ENCODE peak calls at places on chromosome 10, in four cellular contexts. U, I, A and K are unnamed samples.

GRCh38 chr10:60883187-60883586 is 60.8 kb downstream of the RHOBTB1 start:
- DNase-seq in U (peak; percentile 37), I (no peak), A (peak; percentile 50), K (no peak)

GRCh38 chr10:119252051-119252465 is 44.7 kb downstream of the GRK5 start:
- DNase-seq in U (no peak), I (no peak), A (no peak), K (no peak)

GRCh38 chr10:30368065-30368718 is 19.1 kb upstream of the MTPAP start:
- DNase-seq in U (no peak), I (no peak), A (no peak), K (no peak)

GRCh38 chr10:114282526-114282925 is 43.5 kb downstream of the VWA2 start:
- DNase-seq in U (no peak), I (peak; percentile 28), A (no peak), K (no peak)

GRCh38 chr10:123306290-123306689 is 152.1 kb downstream of the BUB3 start:
- DNase-seq in U (no peak), I (no peak), A (no peak), K (no peak)

GRCh38 chr10:74640134-74640533 is 186.3 kb upstream of the KAT6B start:
- DNase-seq in U (no peak), I (no peak), A (no peak), K (no peak)

GRCh38 chr10:132122097-132122861 is 56.5 kb downstream of the JAKMIP3 start:
- DNase-seq in U (no peak), I (peak; percentile 43), A (no peak), K (no peak)

GRCh38 chr10:125148021-125148439 is 12.3 kb downstream of the CTBP2 start:
- DNase-seq in U (peak; percentile 57), I (no peak), A (peak; percentile 45), K (no peak)

GRCh38 chr10:125788156-125789034 is 12.8 kb upstream of the MMP21 start:
- DNase-seq in U (no peak), I (no peak), A (peak; percentile 42), K (no peak)

GRCh38 chr10:16995867-16996529 is 133.6 kb downstream of the CUBN start:
- DNase-seq in U (no peak), I (no peak), A (no peak), K (no peak)

GRCh38 chr10:103890688-103891087 is 27.3 kb downstream of the STN1 start:
- DNase-seq in U (no peak), I (no peak), A (no peak), K (no peak)

GRCh38 chr10:31321396-31321941 is 2.5 kb downstream of the ZEB1 start:
- DNase-seq in U (no peak), I (no peak), A (no peak), K (no peak)

GRCh38 chr10:109820620-109821405 is 102.5 kb downstream of the XPNPEP1 start:
- DNase-seq in U (no peak), I (no peak), A (no peak), K (no peak)

GRCh38 chr10:63264852-63265617 is 131.9 kb downstream of the NRBF2 start:
- DNase-seq in U (peak; percentile 56), I (no peak), A (peak; percentile 71), K (no peak)

GRCh38 chr10:77231375-77231774 is 406.2 kb downstream of the KCNMA1 start:
- DNase-seq in U (no peak), I (no peak), A (no peak), K (no peak)

GRCh38 chr10:127414024-127414423 is 135.1 kb upstream of the NPS start:
- DNase-seq in U (no peak), I (no peak), A (no peak), K (no peak)

DNA sequence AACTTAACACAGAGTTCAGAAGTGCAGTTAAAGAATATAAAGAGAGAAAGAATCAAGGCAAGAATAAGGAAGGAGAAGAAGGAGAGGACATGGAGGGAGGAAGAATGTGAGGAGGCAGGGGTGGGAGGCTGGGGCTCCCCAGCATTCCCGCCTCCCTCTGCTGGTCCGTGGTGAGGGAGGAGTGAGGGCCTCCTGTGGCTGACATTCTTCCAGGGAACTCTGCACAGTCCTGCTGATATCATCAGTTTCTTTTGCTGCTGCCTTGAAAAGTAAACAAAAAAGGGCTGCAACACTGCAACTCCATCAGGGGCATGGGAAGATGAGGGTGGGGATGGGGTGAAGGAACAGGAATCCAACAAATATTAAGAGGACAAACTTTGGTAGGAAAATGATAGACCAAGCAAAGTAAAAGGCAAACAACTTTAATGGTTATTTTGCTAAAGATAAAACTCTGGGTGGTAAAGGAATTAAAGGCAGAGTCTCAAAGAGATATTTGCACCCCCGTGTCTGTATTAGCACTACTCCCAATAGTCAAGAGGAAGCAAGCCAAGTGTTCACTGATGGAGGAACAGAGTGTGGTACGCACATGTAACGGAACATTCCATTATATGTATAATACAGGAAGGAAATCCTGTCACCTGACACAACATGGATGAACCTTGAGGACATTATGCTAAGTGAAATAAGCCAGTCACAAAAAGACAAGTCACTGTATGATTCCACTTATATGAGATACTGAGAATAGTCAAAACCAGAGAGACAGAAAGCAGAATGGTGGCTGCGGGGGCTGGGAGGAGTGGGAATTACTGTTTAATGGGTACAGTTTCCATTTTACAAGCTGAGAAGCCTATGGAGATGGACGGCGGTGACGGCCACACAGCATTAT is 8.0 kb upstream of the SPOCK2 start:
- DNase-seq in U (peak; percentile 67), I (no peak), A (no peak), K (peak; percentile 32)
- TF ChIP-seq CTCF in U (no peak), I (no peak), A (no peak), K (no peak)

GRCh38 chr10:128525936-128526335 is 399.7 kb upstream of the MKI67 start:
- DNase-seq in U (no peak), I (no peak), A (no peak), K (no peak)

GRCh38 chr10:128526793-128527375 is 400.7 kb upstream of the MKI67 start:
- DNase-seq in U (peak; percentile 44), I (no peak), A (no peak), K (no peak)

GRCh38 chr10:128528781-128529180 is 402.6 kb upstream of the MKI67 start:
- DNase-seq in U (no peak), I (no peak), A (no peak), K (no peak)

GRCh38 chr10:128529225-128529624 is 403.0 kb upstream of the MKI67 start:
- DNase-seq in U (no peak), I (no peak), A (no peak), K (no peak)

GRCh38 chr10:128527730-128528129 is 401.5 kb upstream of the MKI67 start:
- DNase-seq in U (no peak), I (no peak), A (no peak), K (no peak)
- H3K27ac ChIP-seq in U (no peak overlapping the region), I (no peak overlapping the region), A (no peak overlapping the region), K (no peak overlapping the region)

GRCh38 chr10:75857896-75858295 is 426.5 kb downstream of the LRMDA start:
- DNase-seq in U (no peak), I (no peak), A (no peak), K (no peak)

GRCh38 chr10:75858357-75858756 is 426.9 kb downstream of the LRMDA start:
- DNase-seq in U (no peak), I (no peak), A (no peak), K (no peak)

GRCh38 chr10:75857269-75857846 is 425.9 kb downstream of the LRMDA start:
- DNase-seq in U (no peak), I (no peak), A (no peak), K (no peak)

GRCh38 chr10:75851946-75852345 is 420.5 kb downstream of the LRMDA start:
- DNase-seq in U (no peak), I (no peak), A (no peak), K (no peak)

GRCh38 chr10:75853085-75853484 is 421.7 kb downstream of the LRMDA start:
- DNase-seq in U (no peak), I (no peak), A (no peak), K (no peak)
- TF ChIP-seq CTCF in U (peak; percentile 25), I (peak; percentile 13), A (no peak), K (no peak)

GRCh38 chr10:61942997-61943457 is 41.5 kb downstream of the ARID5B start:
- DNase-seq in U (no peak), I (no peak), A (no peak), K (no peak)

GRCh38 chr10:61939575-61940301 is 38.2 kb downstream of the ARID5B start:
- DNase-seq in U (no peak), I (no peak), A (no peak), K (no peak)

GRCh38 chr10:61941202-61941651 is 39.7 kb downstream of the ARID5B start:
- DNase-seq in U (no peak), I (no peak), A (no peak), K (no peak)

GRCh38 chr10:61943699-61944444 is 42.4 kb downstream of the ARID5B start:
- DNase-seq in U (no peak), I (no peak), A (no peak), K (no peak)

GRCh38 chr10:61944445-61945123 is 43.1 kb downstream of the ARID5B start:
- DNase-seq in U (no peak), I (no peak), A (no peak), K (no peak)
- H3K27ac ChIP-seq in U (peak overlapping the region; percentile 87), I (no peak overlapping the region), A (peak overlapping the region; percentile 75), K (peak overlapping the region; percentile 87)

DNA sequence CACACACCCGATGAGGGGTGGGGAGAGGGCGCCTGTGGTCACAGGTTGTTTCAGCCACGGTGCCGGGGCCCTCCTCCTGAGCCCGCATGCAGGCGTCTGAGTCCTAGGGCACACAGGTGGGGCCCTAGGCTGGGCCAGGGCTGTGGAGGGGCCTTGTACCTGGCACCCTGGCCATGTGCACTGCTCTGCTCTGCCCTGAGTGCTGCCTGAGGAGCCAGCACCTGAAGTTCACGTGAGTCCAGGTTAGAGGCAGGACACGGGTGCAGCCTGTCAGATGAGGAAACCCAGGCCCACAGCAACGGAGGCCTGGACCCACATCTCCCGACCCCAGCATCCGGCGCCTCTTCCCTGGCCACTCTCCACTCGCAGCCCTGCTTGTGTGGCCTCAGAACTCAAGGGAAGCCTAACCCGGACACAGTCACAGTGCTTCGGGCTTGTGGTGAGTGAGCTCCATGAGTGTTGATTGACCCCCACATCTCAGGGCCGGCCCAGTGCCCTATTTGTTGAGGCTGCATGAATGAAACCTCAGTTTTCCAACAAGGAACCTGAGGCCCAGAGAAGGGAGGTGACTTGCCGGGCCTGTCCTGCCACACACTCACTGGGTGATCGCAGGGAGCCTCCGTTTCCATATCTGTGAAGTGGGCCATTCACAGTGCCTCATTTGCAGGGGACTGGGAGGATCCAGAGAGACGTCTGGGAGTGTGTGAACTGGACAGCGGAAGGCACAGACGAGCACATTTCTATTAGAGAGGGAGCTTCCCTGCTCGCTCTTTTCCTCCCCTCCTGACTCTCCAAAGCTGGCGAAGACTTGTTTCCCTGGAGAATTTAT is 39.6 kb downstream of the PPIF start:
- DNase-seq in U (no peak), I (peak; percentile 49), A (peak; percentile 40), K (peak; percentile 83)
- TF ChIP-seq CTCF in U (no peak), I (no peak), A (no peak), K (no peak)